ENCODE peak calls at places on chromosomes 3 and 15, in eight cellular contexts. Q is CD4-positive, alpha-beta memory T cell; V is astrocyte; G is heart left ventricle; H is transverse colon; Y is CD8-positive, alpha-beta memory T cell; K is hepatocyte; X is BJ. W is an unnamed sample.

GRCh38 chr3:104604326-104605010 is 762.2 kb upstream of the ALCAM start:
- DNase-seq in X (no peak), G (no peak), Q (no peak), V (peak; percentile 17), Y (no peak), K (no peak), H (no peak), W (no peak)

GRCh38 chr15:82648257-82649103 is 1.3 kb upstream of the CPEB1 start:
- DNase-seq in G (no peak), Q (no peak), X (no peak), K (no peak), Y (no peak), V (no peak), H (no peak), W (peak; percentile 87)

GRCh38 chr3:15512173-15512572 is 9.3 kb downstream of the COLQ start:
- DNase-seq in X (no peak), Y (no peak), H (no peak), V (peak; percentile 22), K (peak; percentile 43), G (peak; percentile 81), Q (no peak), W (no peak)

GRCh38 chr15:44208956-44209355 is 13.9 kb upstream of the FRMD5 start:
- DNase-seq in Y (no peak), Q (no peak), G (no peak), X (no peak), V (no peak), K (no peak), H (no peak), W (no peak)

GRCh38 chr3:186198442-186198841 is 89.6 kb upstream of the ETV5 start:
- DNase-seq in V (no peak), H (no peak), X (no peak), K (no peak), Y (no peak), G (no peak), Q (no peak), W (no peak)

GRCh38 chr15:101684384-101684783 is 32.2 kb upstream of the TM2D3 start:
- DNase-seq in Y (no peak), Q (no peak), G (peak; percentile 20), K (peak; percentile 69), H (no peak), X (peak; percentile 85), V (peak; percentile 85), W (no peak)

GRCh38 chr3:13042932-13043275 is 30.3 kb downstream of the IQSEC1 start:
- DNase-seq in Y (no peak), X (no peak), H (no peak), Q (no peak), V (no peak), K (no peak), G (no peak), W (peak; percentile 77)

GRCh38 chr3:62051506-62051905 is 321.8 kb downstream of the FEZF2 start:
- DNase-seq in Y (no peak), V (no peak), G (no peak), H (peak; percentile 47), K (peak; percentile 27), X (no peak), Q (no peak), W (peak; percentile 6)

GRCh38 chr15:50880651-50881114 is 27.8 kb upstream of the AP4E1 start:
- DNase-seq in H (no peak), Q (no peak), G (no peak), V (peak; percentile 54), K (no peak), X (peak; percentile 67), Y (no peak), W (no peak)

GRCh38 chr3:25037049-25037547 is 391.0 kb upstream of the RARB start:
- DNase-seq in Q (no peak), K (peak; percentile 57), Y (no peak), X (peak; percentile 85), H (no peak), G (no peak), V (peak; percentile 68), W (no peak)

GRCh38 chr3:14373753-14374376 is 28.5 kb upstream of the SLC6A6 start:
- DNase-seq in Q (no peak), Y (no peak), K (no peak), H (no peak), X (no peak), V (no peak), G (no peak), W (no peak)

GRCh38 chr3:180116203-180116602 is 79.5 kb upstream of the PEX5L start:
- DNase-seq in X (no peak), H (no peak), V (no peak), Q (no peak), K (no peak), Y (no peak), G (no peak), W (no peak)

GRCh38 chr3:193190387-193190786 is 50.6 kb upstream of the PLAAT1 start:
- DNase-seq in H (no peak), K (peak; percentile 65), Y (no peak), V (peak; percentile 6), X (no peak), G (no peak), Q (no peak), W (peak; percentile 68)

GRCh38 chr3:61961882-61962281 is 400.5 kb downstream of the PTPRG start:
- DNase-seq in Q (no peak), H (no peak), G (no peak), Y (no peak), K (no peak), V (no peak), X (no peak), W (no peak)

GRCh38 chr3:190883973-190884832 is 21.7 kb upstream of the GMNC start:
- DNase-seq in K (peak; percentile 79), G (no peak), Y (no peak), Q (no peak), X (no peak), V (peak; percentile 27), H (peak; percentile 21), W (peak; percentile 28)

GRCh38 chr3:24686764-24687163 is 192.1 kb upstream of the THRB start:
- DNase-seq in K (no peak), Q (no peak), V (peak; percentile 89), H (no peak), G (no peak), X (no peak), Y (no peak), W (no peak)

GRCh38 chr15:79308874-79309273 is 2.0 kb upstream of the TMED3 start:
- DNase-seq in K (no peak), X (no peak), V (no peak), Q (no peak), H (no peak), Y (no peak), G (no peak), W (no peak)

GRCh38 chr15:60076582-60077263 is 72.6 kb downstream of the FOXB1 start:
- DNase-seq in Y (no peak), Q (no peak), G (no peak), H (no peak), K (no peak), V (no peak), X (no peak), W (no peak)

GRCh38 chr3:98240133-98240532 is 23.9 kb upstream of the OR5H6 start:
- DNase-seq in X (no peak), K (no peak), Q (no peak), V (no peak), Y (no peak), H (no peak), G (no peak), W (no peak)

GRCh38 chr3:125025647-125026046 is 30.1 kb downstream of the HEG1 start:
- DNase-seq in V (peak; percentile 42), G (no peak), X (no peak), K (no peak), Q (no peak), H (no peak), Y (no peak), W (no peak)

GRCh38 chr3:125023833-125024560 is 31.8 kb downstream of the HEG1 start:
- DNase-seq in Q (no peak), V (no peak), X (no peak), G (no peak), Y (no peak), H (no peak), K (no peak), W (no peak)

GRCh38 chr3:125024817-125025216 is 31.0 kb downstream of the HEG1 start:
- DNase-seq in K (no peak), G (peak; percentile 40), X (no peak), V (peak; percentile 44), H (no peak), Y (no peak), Q (no peak), W (no peak)

GRCh38 chr3:125019271-125019670 is 36.5 kb downstream of the HEG1 start:
- DNase-seq in V (no peak), Y (no peak), G (no peak), Q (no peak), X (no peak), K (no peak), H (no peak), W (no peak)

GRCh38 chr3:125022186-125022585 is 33.6 kb downstream of the HEG1 start:
- DNase-seq in Y (no peak), V (no peak), G (no peak), H (no peak), X (no peak), Q (no peak), K (no peak), W (no peak)
- H3K36me3 ChIP-seq in Y (peaks cover 21% of the 10 kb centered on the region), V (peaks cover 41% of the 10 kb centered on the region), G (peaks cover 77% of the 10 kb centered on the region), H (no peaks in the 10 kb centered on the region), X (peaks cover 31% of the 10 kb centered on the region), Q (peaks cover 12% of the 10 kb centered on the region), K (no peaks in the 10 kb centered on the region), W (no peaks in the 10 kb centered on the region)

GRCh38 chr3:37622999-37623883 is 238.4 kb upstream of the CTDSPL start:
- DNase-seq in G (no peak), K (no peak), X (no peak), Y (no peak), H (no peak), Q (no peak), V (no peak), W (no peak)
- H3K4me3 ChIP-seq in G (peak overlapping the region; percentile 28), K (no peak overlapping the region), X (no peak overlapping the region), Y (no peak overlapping the region), H (no peak overlapping the region), Q (no peak overlapping the region), V (no peak overlapping the region), W (no peak overlapping the region)

DNA sequence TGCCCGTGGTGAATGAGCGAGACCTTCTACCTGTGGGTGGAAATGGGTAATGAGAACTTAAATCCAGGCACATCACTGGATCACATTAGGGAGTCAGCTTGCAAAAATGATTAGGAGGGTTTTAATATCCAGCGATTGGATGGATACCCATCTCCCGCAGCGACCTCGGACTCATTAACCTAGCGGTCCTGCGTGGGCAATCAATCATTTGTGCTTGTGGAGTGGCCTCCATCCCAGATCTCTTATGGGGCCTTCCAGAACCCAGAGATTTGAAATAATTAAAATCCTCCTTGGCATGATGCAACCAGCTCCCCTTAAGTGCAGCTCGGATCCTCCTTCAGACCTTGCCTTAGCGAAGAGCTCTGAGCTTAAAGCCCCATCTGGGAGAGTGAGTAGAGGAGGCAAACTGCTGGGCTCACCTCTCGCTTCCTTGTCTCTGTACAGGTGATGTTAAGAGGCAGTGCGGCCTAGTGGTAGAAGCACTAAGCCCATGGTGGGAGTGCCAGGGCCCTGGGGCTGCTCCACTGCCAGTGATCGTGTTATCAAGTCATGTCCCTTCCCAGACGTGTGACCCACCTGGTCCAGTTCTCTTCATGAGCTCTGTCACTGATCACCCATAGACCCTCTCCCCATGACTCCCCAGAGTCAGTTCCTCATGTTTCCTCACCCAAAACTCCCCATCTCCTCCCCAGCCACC is 285.2 kb upstream of the TLE3 start:
- DNase-seq in Y (no peak), V (no peak), K (no peak), H (no peak), X (no peak), G (no peak), Q (no peak), W (no peak)
- H3K27me3 ChIP-seq in Y (no peaks in the 10 kb centered on the region), V (peaks cover 5% of the 10 kb centered on the region), K (no peaks in the 10 kb centered on the region), H (no peaks in the 10 kb centered on the region), X (peaks cover 2% of the 10 kb centered on the region), G (no peaks in the 10 kb centered on the region), Q (no peaks in the 10 kb centered on the region), W (peaks cover 2% of the 10 kb centered on the region)

GRCh38 chr3:9660972-9661371 is 11.7 kb downstream of the MTMR14 start:
- DNase-seq in G (no peak), V (no peak), H (no peak), Y (no peak), X (no peak), K (no peak), Q (no peak), W (no peak)
- H3K36me3 ChIP-seq in G (peaks cover 99% of the 10 kb centered on the region), V (peaks cover 19% of the 10 kb centered on the region), H (no peaks in the 10 kb centered on the region), Y (peaks cover 66% of the 10 kb centered on the region), X (peaks cover 12% of the 10 kb centered on the region), K (peaks cover 3% of the 10 kb centered on the region), Q (peaks cover 49% of the 10 kb centered on the region), W (no peaks in the 10 kb centered on the region)